ENCODE peak calls at places on chromosome 16, in nine cellular contexts. P, Q, O, I, X, J, Y, F and Z are unnamed samples.

GRCh38 chr16:27473101-27473900 is 71.3 kb downstream of the IL21R start:
- DNase-seq in P (no peak), Q (no peak), O (no peak), I (no peak), X (no peak), J (no peak), Y (no peak), F (no peak), Z (no peak)

GRCh38 chr16:386641-387156 is 4.9 kb upstream of the PGAP6 start:
- DNase-seq in P (no peak), Q (no peak), O (no peak), I (no peak), X (no peak), J (no peak), Y (no peak), F (no peak), Z (no peak)

GRCh38 chr16:2190002-2190658 is 6.3 kb downstream of the CASKIN1 start:
- DNase-seq in P (no peak), Q (no peak), O (no peak), I (no peak), X (no peak), J (no peak), Y (no peak), F (no peak), Z (no peak)

GRCh38 chr16:50025544-50025931 is 513 bp downstream of the CNEP1R1 start:
- DNase-seq in P (no peak), Q (peak), O (no peak), I (peak), X (peak), J (peak), Y (peak), F (peak), Z (no peak)

GRCh38 chr16:27778926-27779570 is 229.1 kb downstream of the KATNIP start:
- DNase-seq in P (no peak), Q (no peak), O (no peak), I (no peak), X (no peak), J (no peak), Y (no peak), F (no peak), Z (no peak)

GRCh38 chr16:79158337-79158736 is 442.2 kb downstream of the MAF start:
- DNase-seq in P (no peak), Q (no peak), O (no peak), I (no peak), X (no peak), J (no peak), Y (no peak), F (peak), Z (no peak)

GRCh38 chr16:4362476-4363250 is 9.0 kb upstream of the VASN start:
- DNase-seq in P (no peak), Q (no peak), O (no peak), I (no peak), X (no peak), J (no peak), Y (no peak), F (no peak), Z (no peak)

GRCh38 chr16:85820604-85821372 is 21.3 kb downstream of the COX4I1 start:
- DNase-seq in P (peak), Q (no peak), O (no peak), I (no peak), X (no peak), J (peak), Y (no peak), F (no peak), Z (no peak)

GRCh38 chr16:1964046-1964505 is 550 bp downstream of the RPS2 start:
- DNase-seq in P (no peak), Q (peak), O (no peak), I (peak), X (no peak), J (no peak), Y (no peak), F (peak), Z (no peak)

GRCh38 chr16:59478806-59479205 is 744.7 kb upstream of the GOT2 start:
- DNase-seq in P (no peak), Q (no peak), O (no peak), I (no peak), X (no peak), J (no peak), Y (no peak), F (no peak), Z (no peak)

GRCh38 chr16:14364386-14365199 is 265.5 kb downstream of the PARN start:
- DNase-seq in P (peak), Q (no peak), O (no peak), I (no peak), X (no peak), J (peak), Y (peak), F (no peak), Z (no peak)

GRCh38 chr16:813204-813915 is 12.8 kb upstream of the GNG13 start:
- DNase-seq in P (no peak), Q (no peak), O (no peak), I (no peak), X (peak), J (no peak), Y (peak), F (peak), Z (peak)

GRCh38 chr16:74451951-74452758 is 30.9 kb upstream of the CLEC18B start:
- DNase-seq in P (no peak), Q (no peak), O (no peak), I (no peak), X (no peak), J (no peak), Y (no peak), F (no peak), Z (no peak)

GRCh38 chr16:27429981-27430441 is 28.0 kb downstream of the IL21R start:
- DNase-seq in P (no peak), Q (no peak), O (no peak), I (no peak), X (no peak), J (no peak), Y (no peak), F (no peak), Z (no peak)

GRCh38 chr16:25988089-25988488 is 296.3 kb downstream of the HS3ST4 start:
- DNase-seq in P (no peak), Q (no peak), O (no peak), I (no peak), X (no peak), J (no peak), Y (no peak), F (peak), Z (no peak)

GRCh38 chr16:59540621-59541020 is 806.5 kb upstream of the GOT2 start:
- DNase-seq in P (no peak), Q (no peak), O (no peak), I (no peak), X (no peak), J (no peak), Y (no peak), F (no peak), Z (no peak)

GRCh38 chr16:83433201-83433600 is 374.6 kb upstream of the HSBP1 start:
- DNase-seq in P (no peak), Q (no peak), O (no peak), I (no peak), X (no peak), J (no peak), Y (no peak), F (no peak), Z (no peak)

GRCh38 chr16:1172651-1173050 is 19.7 kb downstream of the CACNA1H start:
- DNase-seq in P (no peak), Q (no peak), O (no peak), I (no peak), X (no peak), J (no peak), Y (no peak), F (no peak), Z (no peak)

GRCh38 chr16:539901-540530 is 12.5 kb downstream of the CAPN15 start:
- DNase-seq in P (no peak), Q (no peak), O (no peak), I (no peak), X (no peak), J (no peak), Y (no peak), F (no peak), Z (no peak)

GRCh38 chr16:29784901-29785500 is 5.5 kb upstream of the KIF22 start:
- DNase-seq in P (no peak), Q (no peak), O (no peak), I (peak), X (peak), J (no peak), Y (no peak), F (no peak), Z (no peak)

GRCh38 chr16:1550696-1551095 is 17.2 kb downstream of the TMEM204 start:
- DNase-seq in P (no peak), Q (no peak), O (no peak), I (no peak), X (no peak), J (no peak), Y (no peak), F (no peak), Z (no peak)

GRCh38 chr16:81604960-81605383 is 160.4 kb downstream of the CMIP start:
- DNase-seq in P (no peak), Q (peak), O (no peak), I (no peak), X (no peak), J (peak), Y (no peak), F (no peak), Z (no peak)

GRCh38 chr16:75048546-75048945 is 49.7 kb downstream of the ZNRF1 start:
- DNase-seq in P (no peak), Q (no peak), O (no peak), I (no peak), X (no peak), J (no peak), Y (no peak), F (no peak), Z (no peak)

GRCh38 chr16:2715064-2715463 is 5.0 kb downstream of the PRSS27 start:
- DNase-seq in P (no peak), Q (no peak), O (no peak), I (no peak), X (no peak), J (no peak), Y (no peak), F (no peak), Z (no peak)

GRCh38 chr16:56869513-56870270 is 4.7 kb downstream of the SLC12A3 start:
- DNase-seq in P (peak), Q (no peak), O (peak), I (peak), X (no peak), J (no peak), Y (peak), F (peak), Z (no peak)

GRCh38 chr16:79009911-79010310 is 590.6 kb downstream of the MAF start:
- DNase-seq in P (no peak), Q (no peak), O (no peak), I (no peak), X (no peak), J (no peak), Y (no peak), F (no peak), Z (no peak)

GRCh38 chr16:69311533-69312388 is 611 bp downstream of the VPS4A start:
- DNase-seq in P (no peak), Q (peak), O (peak), I (no peak), X (peak), J (peak), Y (peak), F (peak), Z (peak)

GRCh38 chr16:59905131-59905530 is 1171.0 kb upstream of the GOT2 start:
- DNase-seq in P (no peak), Q (no peak), O (no peak), I (no peak), X (no peak), J (peak), Y (no peak), F (no peak), Z (no peak)